ENCODE peak calls at places on chromosomes 5 and 9, in five cellular contexts. Z, T, V, X and N are unnamed samples.
A peak's percentile ranks its signal among the peaks of the same experiment; 100 is the strongest.

GRCh38 chr5:109721741-109722140 is 32.0 kb downstream of the MAN2A1 start:
- DNase-seq in Z (no peak), T (no peak), V (no peak), X (no peak), N (no peak)

GRCh38 chr5:148186248-148187003 is 16.4 kb upstream of the SPINK6 start:
- DNase-seq in Z (peak; percentile 89), T (peak; percentile 13), V (peak; percentile 93), X (no peak), N (no peak)

GRCh38 chr5:17169507-17169906 is 47.9 kb upstream of the BASP1 start:
- DNase-seq in Z (peak; percentile 90), T (no peak), V (no peak), X (no peak), N (no peak)

GRCh38 chr9:20551835-20552234 is 70.5 kb downstream of the MLLT3 start:
- DNase-seq in Z (no peak), T (no peak), V (no peak), X (no peak), N (no peak)

GRCh38 chr5:110086658-110087388 is 397.1 kb downstream of the MAN2A1 start:
- DNase-seq in Z (peak; percentile 85), T (peak; percentile 76), V (peak; percentile 96), X (peak; percentile 42), N (no peak)

GRCh38 chr5:11797132-11797531 is 107.1 kb downstream of the CTNND2 start:
- DNase-seq in Z (no peak), T (no peak), V (no peak), X (peak; percentile 34), N (no peak)

GRCh38 chr5:109365653-109366052 is 44.1 kb downstream of the PJA2 start:
- DNase-seq in Z (no peak), T (no peak), V (no peak), X (no peak), N (no peak)

GRCh38 chr9:82763631-82764030 is 299.3 kb downstream of the RASEF start:
- DNase-seq in Z (no peak), T (no peak), V (no peak), X (no peak), N (no peak)

GRCh38 chr9:95552814-95553546 is 36.2 kb upstream of the PTCH1 start:
- DNase-seq in Z (peak; percentile 85), T (no peak), V (no peak), X (no peak), N (no peak)

GRCh38 chr5:127754259-127754658 is 51.1 kb downstream of the CCDC192 start:
- DNase-seq in Z (peak; percentile 48), T (peak; percentile 67), V (no peak), X (no peak), N (no peak)

GRCh38 chr9:83991355-83991754 is 10.8 kb downstream of the RMI1 start:
- DNase-seq in Z (no peak), T (no peak), V (no peak), X (no peak), N (no peak)

GRCh38 chr9:83996126-83996525 is 15.5 kb downstream of the RMI1 start:
- DNase-seq in Z (no peak), T (no peak), V (no peak), X (no peak), N (no peak)

GRCh38 chr9:83992901-83993300 is 12.3 kb downstream of the RMI1 start:
- DNase-seq in Z (no peak), T (no peak), V (no peak), X (no peak), N (no peak)

GRCh38 chr9:83988411-83988810 is 7.8 kb downstream of the RMI1 start:
- DNase-seq in Z (no peak), T (no peak), V (no peak), X (no peak), N (no peak)

DNA sequence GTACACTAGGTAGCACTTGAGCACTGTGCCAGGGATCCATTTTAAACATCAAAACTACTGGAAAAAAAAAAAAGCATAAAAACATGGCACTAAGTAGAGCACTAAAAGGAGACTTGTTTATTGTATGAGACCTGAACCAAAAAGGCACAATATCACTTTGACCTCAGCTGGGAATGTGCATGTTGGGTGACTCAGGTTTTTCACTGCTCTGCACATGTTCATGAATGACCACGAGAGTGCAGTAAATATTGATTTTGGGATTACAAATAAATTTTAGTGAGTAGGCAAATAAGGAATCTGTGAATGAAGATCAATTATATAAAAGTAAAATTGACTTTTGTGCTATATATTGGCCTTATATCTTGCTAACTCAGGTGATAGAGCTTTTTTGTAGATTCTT is 11.8 kb downstream of the RMI1 start:
- DNase-seq in Z (no peak), T (no peak), V (no peak), X (no peak), N (no peak)
- TF ChIP-seq CTCF in Z (no peak), T (peak; percentile 25), V (no peak), X (no peak), N (no peak)

DNA sequence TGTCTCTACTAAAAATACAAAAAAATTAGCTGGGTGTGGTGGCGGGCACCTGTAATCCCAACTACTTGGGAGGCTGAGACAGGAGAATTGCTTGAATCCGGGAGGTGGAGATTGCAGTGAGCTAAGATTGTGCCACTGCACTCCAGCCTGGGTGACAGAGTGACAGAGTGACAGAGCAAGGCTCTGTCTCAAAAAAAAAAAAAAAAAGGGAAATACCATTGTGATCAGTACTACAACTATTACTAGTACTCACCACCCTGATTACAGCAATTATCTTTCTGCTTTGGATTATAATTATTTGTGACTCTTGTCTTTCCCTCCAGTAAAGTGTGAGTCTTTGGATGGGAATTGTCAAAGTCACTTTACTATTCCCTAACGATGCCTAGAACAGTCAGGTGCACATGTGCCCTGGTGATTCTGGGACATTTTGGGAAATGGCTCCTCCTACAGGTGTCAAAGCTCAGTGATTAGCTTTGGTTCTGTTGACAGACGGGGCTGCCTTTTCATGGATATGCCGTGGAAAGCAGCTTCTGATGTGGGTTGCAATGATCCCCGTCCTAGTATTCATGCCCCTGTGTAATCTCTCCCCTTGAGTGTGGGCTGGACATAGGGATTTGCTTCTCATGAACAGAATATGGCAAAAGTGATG is 31.8 kb upstream of the FRRS1L start:
- DNase-seq in Z (no peak), T (no peak), V (no peak), X (no peak), N (no peak)
- TF ChIP-seq CTCF in Z (no peak), T (peak; percentile 32), V (peak; percentile 20), X (no peak), N (no peak)

GRCh38 chr9:114347675-114348074 is 18.0 kb downstream of the ORM2 start:
- DNase-seq in Z (no peak), T (no peak), V (no peak), X (peak; percentile 85), N (no peak)

GRCh38 chr9:114350636-114351396 is 21.1 kb downstream of the ORM2 start:
- DNase-seq in Z (no peak), T (no peak), V (no peak), X (no peak), N (no peak)

GRCh38 chr9:114348261-114348905 is 18.7 kb downstream of the ORM2 start:
- DNase-seq in Z (no peak), T (no peak), V (no peak), X (no peak), N (no peak)

GRCh38 chr9:114349713-114350480 is 20.2 kb downstream of the ORM2 start:
- DNase-seq in Z (no peak), T (no peak), V (no peak), X (no peak), N (no peak)

GRCh38 chr9:114348906-114349482 is 19.3 kb downstream of the ORM2 start:
- DNase-seq in Z (peak; percentile 98), T (peak; percentile 98), V (peak; percentile 95), X (peak; percentile 73), N (peak; percentile 30)
- TF ChIP-seq CTCF in Z (no peak), T (no peak), V (no peak), X (no peak), N (no peak)

DNA sequence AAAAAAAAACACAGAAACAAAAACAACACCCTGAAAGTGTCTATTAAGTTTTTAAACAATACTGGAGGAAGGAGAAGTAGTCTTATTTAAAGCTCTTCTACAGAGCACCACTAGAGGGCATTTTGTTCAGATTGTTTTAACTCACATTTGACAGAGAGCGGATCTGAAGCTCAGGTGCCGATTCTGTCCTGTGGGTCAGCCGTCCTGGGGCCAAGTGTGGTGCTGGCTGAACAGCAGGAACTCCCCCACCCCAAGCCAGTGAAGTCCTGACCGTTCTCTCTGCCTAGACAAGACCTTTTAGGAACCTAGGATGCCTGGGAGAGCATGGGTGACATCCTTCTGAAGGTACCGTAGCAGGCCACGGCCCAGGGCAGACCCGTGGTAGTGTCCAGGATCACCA is 3.9 kb downstream of the EXOC3 start:
- DNase-seq in Z (peak; percentile 55), T (no peak), V (peak; percentile 16), X (peak; percentile 27), N (no peak)
- TF ChIP-seq CTCF in Z (peak; percentile 60), T (peak; percentile 61), V (peak; percentile 63), X (peak; percentile 64), N (peak; percentile 69)

DNA sequence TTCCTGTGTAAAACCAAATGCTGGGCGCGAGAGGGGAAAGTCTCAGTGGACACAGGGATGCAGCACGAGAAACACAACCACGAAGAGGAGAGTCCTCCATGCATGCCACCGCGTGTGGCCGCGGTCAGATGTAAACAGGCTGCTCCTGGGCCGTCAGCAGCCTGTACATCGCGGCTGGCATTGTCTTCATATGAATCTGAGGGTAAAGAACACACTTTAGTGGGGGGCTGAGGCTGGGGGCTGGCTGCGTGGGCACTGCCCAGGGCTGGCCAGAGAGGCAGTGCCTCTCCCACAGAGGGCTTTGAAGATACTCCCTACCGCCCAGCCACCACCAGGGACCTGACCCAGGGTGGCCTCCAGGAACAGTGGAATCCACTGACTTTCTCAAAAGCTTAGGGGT is 106.2 kb downstream of the ENTREP1 start:
- DNase-seq in Z (no peak), T (no peak), V (no peak), X (no peak), N (no peak)
- TF ChIP-seq CTCF in Z (no peak), T (no peak), V (no peak), X (no peak), N (no peak)

GRCh38 chr5:154771383-154771901 is 16.3 kb downstream of the LARP1 start:
- DNase-seq in Z (peak; percentile 92), T (peak; percentile 87), V (peak; percentile 29), X (no peak), N (peak; percentile 10)
- TF ChIP-seq CTCF in Z (peak; percentile 27), T (peak; percentile 29), V (no peak), X (no peak), N (no peak)

DNA sequence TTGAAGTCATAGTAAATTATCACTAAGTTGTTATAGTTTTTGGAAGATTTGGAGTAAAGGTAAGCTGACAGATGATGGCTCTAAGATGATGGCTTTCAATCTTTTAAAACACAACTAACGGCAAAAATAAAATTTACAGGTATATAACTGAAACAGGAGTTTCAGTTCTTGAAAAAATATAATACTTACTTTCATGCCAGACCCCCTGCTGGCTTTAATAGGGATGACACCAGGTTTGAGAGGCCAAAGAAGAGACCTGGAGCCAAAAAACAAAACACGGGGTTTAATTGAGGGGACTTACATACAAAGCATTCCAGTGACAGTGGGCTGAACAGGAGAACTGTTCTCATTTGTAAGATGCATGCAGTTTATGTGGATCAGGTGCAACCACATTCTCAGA is 301.7 kb upstream of the PCSK5 start:
- DNase-seq in Z (no peak), T (no peak), V (peak; percentile 1), X (no peak), N (no peak)
- TF ChIP-seq CTCF in Z (no peak), T (peak; percentile 31), V (peak; percentile 4), X (no peak), N (peak; percentile 53)